ENCODE peak calls at places on chromosomes 6 and 20, in six cellular contexts. One of them, this sample, is unnamed.

GRCh38 chr6:156848533-156848932 is 71.4 kb downstream of the ARID1B start:
- DNase-seq in A549: no peak
- DNase-seq in right atrium auricular region: no peak
- DNase-seq in endothelial cell of umbilical vein: peak; percentile 83
- DNase-seq in neuronal stem cell: no peak
- DNase-seq in psoas muscle: peak; percentile 48
- DNase-seq in this sample: peak; percentile 95

GRCh38 chr20:33322456-33322855 is 39.4 kb downstream of the BPIFB1 start:
- DNase-seq in A549: no peak
- DNase-seq in right atrium auricular region: no peak
- DNase-seq in endothelial cell of umbilical vein: no peak
- DNase-seq in neuronal stem cell: no peak
- DNase-seq in psoas muscle: no peak
- DNase-seq in this sample: no peak

GRCh38 chr6:4891171-4891570 is 112.7 kb downstream of the RPP40 start:
- DNase-seq in A549: no peak
- DNase-seq in right atrium auricular region: no peak
- DNase-seq in endothelial cell of umbilical vein: no peak
- DNase-seq in neuronal stem cell: no peak
- DNase-seq in psoas muscle: no peak
- DNase-seq in this sample: no peak

GRCh38 chr6:158835616-158836221 is 16.6 kb upstream of the EZR start:
- DNase-seq in A549: no peak
- DNase-seq in right atrium auricular region: peak; percentile 88
- DNase-seq in endothelial cell of umbilical vein: no peak
- DNase-seq in neuronal stem cell: no peak
- DNase-seq in psoas muscle: peak; percentile 33
- DNase-seq in this sample: peak; percentile 11

GRCh38 chr6:108737594-108738546 is 110.4 kb upstream of the ARMC2 start:
- DNase-seq in A549: peak; percentile 43
- DNase-seq in right atrium auricular region: peak; percentile 91
- DNase-seq in endothelial cell of umbilical vein: peak; percentile 82
- DNase-seq in neuronal stem cell: no peak
- DNase-seq in psoas muscle: peak; percentile 69
- DNase-seq in this sample: peak; percentile 63

GRCh38 chr6:144607998-144608736 is 323.0 kb downstream of the UTRN start:
- DNase-seq in A549: no peak
- DNase-seq in right atrium auricular region: no peak
- DNase-seq in endothelial cell of umbilical vein: no peak
- DNase-seq in neuronal stem cell: no peak
- DNase-seq in psoas muscle: no peak
- DNase-seq in this sample: no peak

GRCh38 chr6:20227350-20227749 is 15.1 kb upstream of the MBOAT1 start:
- DNase-seq in A549: no peak
- DNase-seq in right atrium auricular region: no peak
- DNase-seq in endothelial cell of umbilical vein: no peak
- DNase-seq in neuronal stem cell: no peak
- DNase-seq in psoas muscle: no peak
- DNase-seq in this sample: no peak

GRCh38 chr20:1430004-1430451 is 36.6 kb downstream of the NSFL1C start:
- DNase-seq in A549: no peak
- DNase-seq in right atrium auricular region: no peak
- DNase-seq in endothelial cell of umbilical vein: peak; percentile 82
- DNase-seq in neuronal stem cell: no peak
- DNase-seq in psoas muscle: no peak
- DNase-seq in this sample: no peak

GRCh38 chr6:46058951-46059350 is 43.3 kb upstream of the CLIC5 start:
- DNase-seq in A549: no peak
- DNase-seq in right atrium auricular region: no peak
- DNase-seq in endothelial cell of umbilical vein: no peak
- DNase-seq in neuronal stem cell: no peak
- DNase-seq in psoas muscle: no peak
- DNase-seq in this sample: no peak

GRCh38 chr6:155237613-155238012 is 26.2 kb upstream of the CLDN20 start:
- DNase-seq in A549: no peak
- DNase-seq in right atrium auricular region: no peak
- DNase-seq in endothelial cell of umbilical vein: no peak
- DNase-seq in neuronal stem cell: no peak
- DNase-seq in psoas muscle: no peak
- DNase-seq in this sample: no peak

GRCh38 chr20:50029697-50030428 is 47.1 kb downstream of the SNAI1 start:
- DNase-seq in A549: peak; percentile 78
- DNase-seq in right atrium auricular region: peak; percentile 90
- DNase-seq in endothelial cell of umbilical vein: peak; percentile 93
- DNase-seq in neuronal stem cell: no peak
- DNase-seq in psoas muscle: peak; percentile 77
- DNase-seq in this sample: peak; percentile 50

GRCh38 chr20:41540459-41540858 is 77.7 kb downstream of the CHD6 start:
- DNase-seq in A549: no peak
- DNase-seq in right atrium auricular region: no peak
- DNase-seq in endothelial cell of umbilical vein: no peak
- DNase-seq in neuronal stem cell: no peak
- DNase-seq in psoas muscle: no peak
- DNase-seq in this sample: no peak

GRCh38 chr6:170147056-170147787 is 143.7 kb downstream of the DLL1 start:
- DNase-seq in A549: no peak
- DNase-seq in right atrium auricular region: no peak
- DNase-seq in endothelial cell of umbilical vein: no peak
- DNase-seq in neuronal stem cell: no peak
- DNase-seq in psoas muscle: no peak
- DNase-seq in this sample: no peak

GRCh38 chr20:5719861-5720401 is 30.3 kb upstream of the SHLD1 start:
- DNase-seq in A549: no peak
- DNase-seq in right atrium auricular region: no peak
- DNase-seq in endothelial cell of umbilical vein: no peak
- DNase-seq in neuronal stem cell: no peak
- DNase-seq in psoas muscle: no peak
- DNase-seq in this sample: no peak

GRCh38 chr6:142715386-142715785 is 229.6 kb downstream of the HIVEP2 start:
- DNase-seq in A549: no peak
- DNase-seq in right atrium auricular region: no peak
- DNase-seq in endothelial cell of umbilical vein: no peak
- DNase-seq in neuronal stem cell: no peak
- DNase-seq in psoas muscle: no peak
- DNase-seq in this sample: no peak

GRCh38 chr6:90483116-90483839 is 103.6 kb downstream of the MAP3K7 start:
- DNase-seq in A549: no peak
- DNase-seq in right atrium auricular region: no peak
- DNase-seq in endothelial cell of umbilical vein: no peak
- DNase-seq in neuronal stem cell: no peak
- DNase-seq in psoas muscle: no peak
- DNase-seq in this sample: no peak

GRCh38 chr6:81998432-81998831 is 246.0 kb upstream of the TENT5A start:
- DNase-seq in A549: no peak
- DNase-seq in right atrium auricular region: no peak
- DNase-seq in endothelial cell of umbilical vein: no peak
- DNase-seq in neuronal stem cell: no peak
- DNase-seq in psoas muscle: no peak
- DNase-seq in this sample: no peak
- H3K4me1 ChIP-seq in A549: peaks cover 32% of the 10 kb centered on the region
- H3K4me1 ChIP-seq in right atrium auricular region: no peaks in the 10 kb centered on the region
- H3K4me1 ChIP-seq in endothelial cell of umbilical vein: peaks cover 3% of the 10 kb centered on the region
- H3K4me1 ChIP-seq in neuronal stem cell: no peaks in the 10 kb centered on the region
- H3K4me1 ChIP-seq in psoas muscle: no peaks in the 10 kb centered on the region
- H3K4me1 ChIP-seq in this sample: no peaks in the 10 kb centered on the region

GRCh38 chr6:148345578-148345977 is 2.9 kb downstream of the SASH1 start:
- DNase-seq in A549: no peak
- DNase-seq in right atrium auricular region: no peak
- DNase-seq in endothelial cell of umbilical vein: no peak
- DNase-seq in neuronal stem cell: no peak
- DNase-seq in psoas muscle: no peak
- DNase-seq in this sample: no peak

GRCh38 chr6:148343028-148343374 is 363 bp downstream of the SASH1 start:
- DNase-seq in A549: no peak
- DNase-seq in right atrium auricular region: no peak
- DNase-seq in endothelial cell of umbilical vein: no peak
- DNase-seq in neuronal stem cell: no peak
- DNase-seq in psoas muscle: no peak
- DNase-seq in this sample: no peak

GRCh38 chr6:148345176-148345575 is 2.5 kb downstream of the SASH1 start:
- DNase-seq in A549: no peak
- DNase-seq in right atrium auricular region: no peak
- DNase-seq in endothelial cell of umbilical vein: peak; percentile 67
- DNase-seq in neuronal stem cell: no peak
- DNase-seq in psoas muscle: no peak
- DNase-seq in this sample: no peak

GRCh38 chr6:148342146-148343027 is at the start of gene SASH1:
- DNase-seq in A549: peak; percentile 48
- DNase-seq in right atrium auricular region: peak; percentile 73
- DNase-seq in endothelial cell of umbilical vein: peak; percentile 89
- DNase-seq in neuronal stem cell: peak; percentile 94
- DNase-seq in psoas muscle: peak; percentile 64
- DNase-seq in this sample: peak; percentile 74

DNA sequence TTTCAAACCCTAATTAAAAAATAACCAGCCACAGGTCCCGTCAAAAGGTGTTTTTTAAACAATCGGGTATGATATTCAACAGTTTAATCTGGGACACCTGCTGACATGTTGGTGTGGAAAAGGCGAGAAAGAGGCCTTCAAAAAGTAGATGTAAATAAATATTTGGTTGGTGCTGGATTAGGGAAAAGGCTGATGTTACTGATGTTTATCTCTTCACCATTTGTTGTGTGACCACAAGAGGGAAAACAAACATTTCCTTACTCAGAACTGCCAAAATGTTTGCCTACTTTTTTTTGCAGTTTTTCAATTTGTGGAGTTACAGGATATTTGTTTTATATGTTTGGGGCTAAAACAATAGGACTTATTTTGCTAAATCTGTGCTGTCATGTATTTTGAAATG is 745 bp downstream of the SASH1 start:
- DNase-seq in A549: no peak
- DNase-seq in right atrium auricular region: no peak
- DNase-seq in endothelial cell of umbilical vein: peak; percentile 60
- DNase-seq in neuronal stem cell: no peak
- DNase-seq in psoas muscle: no peak
- DNase-seq in this sample: no peak
- H3K4me3 ChIP-seq in A549: peak overlapping the region; percentile 65
- H3K4me3 ChIP-seq in right atrium auricular region: peak overlapping the region; percentile 84
- H3K4me3 ChIP-seq in endothelial cell of umbilical vein: peak overlapping the region; percentile 69
- H3K4me3 ChIP-seq in neuronal stem cell: peak overlapping the region; percentile 78
- H3K4me3 ChIP-seq in psoas muscle: peak overlapping the region; percentile 79
- H3K4me3 ChIP-seq in this sample: peak overlapping the region; percentile 71

DNA sequence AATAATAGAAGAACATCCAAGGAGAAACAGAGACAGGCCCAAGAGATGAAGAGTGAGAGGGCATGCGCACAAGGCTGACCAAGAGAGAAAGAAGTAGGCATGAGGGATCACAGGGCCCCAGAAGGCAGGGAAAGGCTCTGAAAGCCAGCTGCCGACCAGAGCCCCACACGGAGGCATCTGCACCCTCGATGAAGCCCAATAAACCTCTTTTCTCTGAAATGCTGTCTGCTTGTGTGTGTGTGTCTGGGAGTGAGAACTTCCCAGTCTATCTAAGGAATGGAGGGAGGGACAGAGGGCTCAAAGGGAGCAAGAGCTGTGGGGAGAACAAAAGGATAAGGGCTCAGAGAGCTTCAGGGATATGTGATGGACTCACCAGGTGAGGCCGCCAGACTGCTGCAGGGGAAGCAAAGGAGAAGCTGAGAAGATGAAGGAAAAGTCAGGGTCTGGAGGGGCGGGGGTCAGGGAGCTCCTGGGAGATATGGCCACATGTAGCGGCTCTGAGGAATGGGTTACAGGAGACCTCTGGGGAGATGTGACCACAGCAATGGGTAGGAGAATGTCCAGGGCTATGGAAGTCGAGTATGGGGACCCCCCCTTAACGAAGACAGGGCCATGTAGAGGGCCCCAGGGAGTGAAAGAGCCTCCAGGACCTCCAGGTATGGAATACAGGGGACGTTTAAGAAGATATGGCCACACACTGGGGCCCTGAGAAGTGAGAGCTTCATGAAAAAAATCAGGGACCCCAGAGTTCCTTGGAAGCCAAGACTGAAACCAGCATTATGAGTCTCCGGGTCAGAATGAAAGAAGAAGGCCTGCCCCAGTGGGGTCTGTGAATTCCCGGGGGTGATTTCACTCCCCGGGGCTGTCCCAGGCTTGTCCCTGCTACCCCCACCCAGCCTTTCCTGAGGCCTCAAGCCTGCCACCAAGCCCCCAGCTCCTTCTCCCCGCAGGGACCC is 981 bp upstream of the TNF start:
- DNase-seq in A549: no peak
- DNase-seq in right atrium auricular region: no peak
- DNase-seq in endothelial cell of umbilical vein: no peak
- DNase-seq in neuronal stem cell: no peak
- DNase-seq in psoas muscle: no peak
- DNase-seq in this sample: no peak
- H3K4me1 ChIP-seq in A549: no peaks in the 10 kb centered on the region
- H3K4me1 ChIP-seq in right atrium auricular region: no peaks in the 10 kb centered on the region
- H3K4me1 ChIP-seq in endothelial cell of umbilical vein: no peaks in the 10 kb centered on the region
- H3K4me1 ChIP-seq in neuronal stem cell: no peaks in the 10 kb centered on the region
- H3K4me1 ChIP-seq in psoas muscle: no peaks in the 10 kb centered on the region
- H3K4me1 ChIP-seq in this sample: no peaks in the 10 kb centered on the region

DNA sequence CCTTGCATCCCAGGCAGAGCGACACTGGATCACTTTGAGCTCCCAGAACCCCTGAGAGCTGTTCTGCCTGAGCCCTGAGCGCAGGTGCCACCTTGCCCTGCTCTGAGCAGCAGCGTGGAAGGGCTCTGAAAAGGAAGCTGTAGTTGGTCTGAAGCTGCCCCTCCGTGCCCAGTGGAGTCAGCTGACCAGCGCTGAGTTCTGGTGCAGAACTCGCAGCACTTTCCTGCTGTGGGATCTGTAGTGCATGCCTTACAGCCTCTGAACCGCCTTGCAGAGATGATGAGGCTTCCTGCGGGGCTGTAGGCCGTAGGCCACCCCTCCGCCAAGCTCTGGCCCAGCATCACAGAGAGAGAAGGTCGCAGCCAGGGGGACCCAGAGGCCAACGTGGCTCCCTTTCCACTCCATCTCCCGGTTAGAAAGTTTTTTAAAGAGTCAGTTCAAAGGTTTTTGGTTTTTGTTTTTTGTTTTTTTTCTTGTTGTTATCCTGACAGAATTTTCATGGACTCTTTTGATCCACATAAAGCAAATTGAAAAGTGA is 158.3 kb upstream of the CST7 start:
- DNase-seq in A549: no peak
- DNase-seq in right atrium auricular region: no peak
- DNase-seq in endothelial cell of umbilical vein: no peak
- DNase-seq in neuronal stem cell: no peak
- DNase-seq in psoas muscle: no peak
- DNase-seq in this sample: no peak
- H3K4me3 ChIP-seq in A549: no peak overlapping the region
- H3K4me3 ChIP-seq in right atrium auricular region: no peak overlapping the region
- H3K4me3 ChIP-seq in endothelial cell of umbilical vein: no peak overlapping the region
- H3K4me3 ChIP-seq in neuronal stem cell: no peak overlapping the region
- H3K4me3 ChIP-seq in psoas muscle: no peak overlapping the region
- H3K4me3 ChIP-seq in this sample: no peak overlapping the region

DNA sequence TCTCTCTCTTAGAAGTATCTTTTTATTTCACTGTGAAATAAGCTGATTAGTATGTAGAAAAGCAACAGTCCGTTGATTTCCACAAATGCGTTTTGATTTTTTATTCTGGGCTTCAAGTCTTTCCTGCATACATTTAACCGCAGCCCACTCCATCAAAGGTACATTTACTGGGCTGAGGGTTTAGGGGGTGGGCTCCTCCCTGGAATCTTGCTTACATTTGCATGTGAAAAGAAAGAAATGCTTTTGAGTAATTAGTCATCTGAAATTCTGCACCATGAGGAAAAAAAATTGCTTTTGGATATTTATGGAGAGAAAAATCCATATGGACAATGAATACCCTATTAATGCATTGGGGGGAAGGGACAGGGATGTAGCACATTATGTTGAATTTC is 178.3 kb upstream of the MCHR2 start:
- DNase-seq in A549: no peak
- DNase-seq in right atrium auricular region: no peak
- DNase-seq in endothelial cell of umbilical vein: no peak
- DNase-seq in neuronal stem cell: no peak
- DNase-seq in psoas muscle: no peak
- DNase-seq in this sample: no peak
- H3K4me1 ChIP-seq in A549: peaks cover 22% of the 10 kb centered on the region
- H3K4me1 ChIP-seq in right atrium auricular region: no peaks in the 10 kb centered on the region
- H3K4me1 ChIP-seq in endothelial cell of umbilical vein: no peaks in the 10 kb centered on the region
- H3K4me1 ChIP-seq in neuronal stem cell: no peaks in the 10 kb centered on the region
- H3K4me1 ChIP-seq in psoas muscle: peaks cover 6% of the 10 kb centered on the region
- H3K4me1 ChIP-seq in this sample: peaks cover 39% of the 10 kb centered on the region

This sample was measured in SJCRH30.